ENCODE peak calls at places on chromosomes 16 and 17, in six cellular contexts. B is body of pancreas; C is NCI-H2171 treated with DMSO at 0.1 percent for 48 hours; F is neural crest cell; O is HTR-8/SVneo; I is naive thymus-derived CD8-positive, alpha-beta T cell. S is an unnamed sample.

GRCh38 chr17:58531661-58532554 is 17.5 kb upstream of the MTMR4 start:
- DNase-seq in I (peak), F (peak), B (peak), C (peak), O (peak), S (no peak)

GRCh38 chr17:1074886-1075665 is 78.1 kb downstream of the TIMM22 start:
- DNase-seq in C (peak), B (no peak), F (no peak), O (no peak), I (no peak), S (no peak)

GRCh38 chr16:9134739-9135138 is 43.3 kb downstream of the HAPSTR1 start:
- DNase-seq in F (peak), C (peak), B (peak), O (peak), I (peak), S (peak)

GRCh38 chr17:73882590-73882989 is 238.3 kb upstream of the SDK2 start:
- DNase-seq in F (no peak), O (no peak), B (no peak), I (no peak), C (no peak), S (no peak)

GRCh38 chr17:81299846-81300585 is 4.9 kb upstream of the SLC38A10 start:
- DNase-seq in C (no peak), F (no peak), B (no peak), O (no peak), I (no peak), S (no peak)

GRCh38 chr16:57098188-57098841 is 5.9 kb downstream of the CPNE2 start:
- DNase-seq in C (no peak), B (no peak), O (no peak), F (no peak), I (no peak), S (no peak)

GRCh38 chr16:4699030-4699556 is 5.7 kb downstream of the NUDT16L1 start:
- DNase-seq in O (no peak), I (no peak), C (no peak), B (no peak), F (no peak), S (no peak)

GRCh38 chr17:54307326-54307725 is 484.6 kb downstream of the KIF2B start:
- DNase-seq in F (no peak), O (no peak), B (no peak), C (no peak), I (no peak), S (no peak)

GRCh38 chr17:50266384-50267073 is 7.7 kb upstream of the TMEM92 start:
- DNase-seq in C (no peak), O (peak), F (no peak), B (peak), I (no peak), S (no peak)

GRCh38 chr17:68437979-68438877 is 19.1 kb downstream of the WIPI1 start:
- DNase-seq in I (peak), C (no peak), B (peak), F (no peak), O (no peak), S (peak)

GRCh38 chr17:55335625-55336024 is 70.9 kb downstream of the HLF start:
- DNase-seq in I (no peak), O (no peak), B (no peak), F (no peak), C (no peak), S (no peak)

GRCh38 chr16:78705694-78706093 is 606.2 kb downstream of the WWOX start:
- DNase-seq in O (no peak), I (no peak), B (no peak), C (peak), F (no peak), S (peak)

GRCh38 chr16:51648521-51648920 is 497.5 kb upstream of the SALL1 start:
- DNase-seq in F (no peak), C (no peak), I (no peak), B (no peak), O (no peak), S (no peak)

GRCh38 chr16:88725609-88726407 is 19.5 kb downstream of the CTU2 start:
- DNase-seq in C (no peak), O (no peak), B (no peak), F (no peak), I (no peak), S (no peak)

GRCh38 chr17:48100591-48101011 is 677 bp downstream of the CBX1 start:
- DNase-seq in F (peak), I (no peak), C (peak), O (peak), B (peak), S (no peak)

GRCh38 chr16:31016018-31016417 is 5.6 kb upstream of the STX1B start:
- DNase-seq in F (no peak), C (no peak), I (no peak), B (peak), O (no peak), S (no peak)

GRCh38 chr17:61139219-61139618 is 260.4 kb upstream of the TBX2 start:
- DNase-seq in F (no peak), I (peak), B (peak), O (peak), C (no peak), S (peak)

GRCh38 chr17:4332296-4332970 is 34.0 kb downstream of the UBE2G1 start:
- DNase-seq in F (no peak), O (peak), B (no peak), I (no peak), C (no peak), S (no peak)

GRCh38 chr16:23768581-23768980 is 13.8 kb downstream of the CHP2 start:
- DNase-seq in F (no peak), B (no peak), C (no peak), O (no peak), I (no peak), S (no peak)

GRCh38 chr16:81627024-81627423 is 152.1 kb upstream of the PLCG2 start:
- DNase-seq in B (no peak), C (no peak), O (no peak), I (no peak), F (no peak), S (no peak)

GRCh38 chr17:34979650-34980352 is 511 bp upstream of the LIG3 start:
- DNase-seq in B (no peak), C (no peak), I (no peak), O (no peak), F (no peak), S (no peak)

GRCh38 chr17:43599835-43600234 is 53.7 kb upstream of the ETV4 start:
- DNase-seq in B (peak), F (no peak), O (no peak), I (no peak), C (no peak), S (no peak)

GRCh38 chr16:10655415-10655977 is 39.2 kb downstream of the TEKT5 start:
- DNase-seq in F (no peak), I (no peak), O (no peak), B (no peak), C (no peak), S (no peak)

GRCh38 chr17:83185023-83186002 is 105.9 kb downstream of the METRNL start:
- DNase-seq in O (no peak), B (peak), I (no peak), F (no peak), C (no peak), S (no peak)

GRCh38 chr17:57911834-57912673 is 43.2 kb downstream of the CUEDC1 start:
- DNase-seq in B (peak), O (no peak), F (no peak), C (peak), I (no peak), S (no peak)

GRCh38 chr17:21353326-21354010 is 22.7 kb upstream of the KCNJ12 start:
- DNase-seq in F (no peak), O (no peak), B (no peak), C (no peak), I (no peak), S (no peak)

GRCh38 chr17:63943745-63944144 is 11.6 kb upstream of the CD79B start:
- DNase-seq in F (no peak), C (no peak), I (no peak), B (no peak), O (no peak), S (no peak)

GRCh38 chr17:45314761-45315549 is 1.9 kb downstream of the MAP3K14 start:
- DNase-seq in I (no peak), C (no peak), F (no peak), B (no peak), O (no peak), S (peak)

GRCh38 chr17:74408262-74408661 is 23.6 kb upstream of the GPRC5C start:
- DNase-seq in I (no peak), B (peak), F (no peak), O (no peak), C (no peak), S (no peak)

GRCh38 chr16:55367796-55368195 is 43.8 kb downstream of the IRX6 start:
- DNase-seq in F (no peak), I (no peak), B (no peak), C (no peak), O (no peak), S (no peak)

GRCh38 chr16:30010817-30011504 is at the start of gene DOC2A:
- DNase-seq in O (no peak), B (no peak), I (no peak), F (peak), C (peak), S (peak)

S was measured in stimulated activated naive CD4-positive, alpha-beta T cell.